ENCODE peak calls at places on chromosomes 1 and 21, in four cellular contexts. One of them, this sample, is unnamed.

GRCh38 chr1:48227165-48228013 is 4.9 kb downstream of the SLC5A9 start:
- DNase-seq in tibial nerve: no peak
- DNase-seq in natural killer cell: no peak
- DNase-seq in astrocyte of the spinal cord: no peak
- DNase-seq in this sample: no peak

GRCh38 chr1:242890211-242890741 is 364.8 kb downstream of the CEP170 start:
- DNase-seq in astrocyte of the spinal cord: peak; percentile 1
- DNase-seq in natural killer cell: no peak
- DNase-seq in tibial nerve: no peak
- DNase-seq in this sample: no peak

GRCh38 chr1:16174261-16174871 is 18.5 kb upstream of the EPHA2 start:
- DNase-seq in tibial nerve: no peak
- DNase-seq in astrocyte of the spinal cord: no peak
- DNase-seq in natural killer cell: no peak
- DNase-seq in this sample: no peak

GRCh38 chr1:44332505-44332904 is 22.6 kb downstream of the ERI3 start:
- DNase-seq in tibial nerve: no peak
- DNase-seq in natural killer cell: no peak
- DNase-seq in astrocyte of the spinal cord: no peak
- DNase-seq in this sample: no peak

GRCh38 chr1:84272401-84272800 is 29.1 kb upstream of the SAMD13 start:
- DNase-seq in tibial nerve: no peak
- DNase-seq in astrocyte of the spinal cord: no peak
- DNase-seq in natural killer cell: no peak
- DNase-seq in this sample: no peak

GRCh38 chr1:42910985-42911384 is 47.7 kb downstream of the SLC2A1 start:
- DNase-seq in tibial nerve: no peak
- DNase-seq in astrocyte of the spinal cord: no peak
- DNase-seq in natural killer cell: no peak
- DNase-seq in this sample: no peak

GRCh38 chr21:24693779-24694178 is 913.5 kb downstream of the MRPL39 start:
- DNase-seq in natural killer cell: no peak
- DNase-seq in tibial nerve: no peak
- DNase-seq in astrocyte of the spinal cord: peak; percentile 35
- DNase-seq in this sample: no peak

GRCh38 chr21:32412162-32412997 is at the start of gene EVA1C:
- DNase-seq in astrocyte of the spinal cord: peak; percentile 19
- DNase-seq in natural killer cell: peak; percentile 60
- DNase-seq in tibial nerve: peak; percentile 49
- DNase-seq in this sample: no peak

GRCh38 chr1:162696286-162696862 is 64.1 kb downstream of the DDR2 start:
- DNase-seq in tibial nerve: peak; percentile 64
- DNase-seq in astrocyte of the spinal cord: peak; percentile 89
- DNase-seq in natural killer cell: no peak
- DNase-seq in this sample: no peak

GRCh38 chr1:203999618-204000017 is 73.3 kb upstream of the SOX13 start:
- DNase-seq in astrocyte of the spinal cord: no peak
- DNase-seq in tibial nerve: no peak
- DNase-seq in natural killer cell: no peak
- DNase-seq in this sample: no peak

GRCh38 chr1:28986296-28986910 is 72.0 kb downstream of the EPB41 start:
- DNase-seq in tibial nerve: no peak
- DNase-seq in astrocyte of the spinal cord: no peak
- DNase-seq in natural killer cell: no peak
- DNase-seq in this sample: no peak

GRCh38 chr1:78146137-78146822 is 100.5 kb downstream of the GIPC2 start:
- DNase-seq in tibial nerve: no peak
- DNase-seq in natural killer cell: no peak
- DNase-seq in astrocyte of the spinal cord: peak; percentile 17
- DNase-seq in this sample: no peak

GRCh38 chr21:23471877-23472276 is 2135.4 kb downstream of the MRPL39 start:
- DNase-seq in natural killer cell: no peak
- DNase-seq in tibial nerve: no peak
- DNase-seq in astrocyte of the spinal cord: no peak
- DNase-seq in this sample: no peak
- TF ChIP-seq CTCF in natural killer cell: no peak
- TF ChIP-seq CTCF in tibial nerve: no peak
- TF ChIP-seq CTCF in astrocyte of the spinal cord: no peak
- TF ChIP-seq CTCF in this sample: no peak

DNA sequence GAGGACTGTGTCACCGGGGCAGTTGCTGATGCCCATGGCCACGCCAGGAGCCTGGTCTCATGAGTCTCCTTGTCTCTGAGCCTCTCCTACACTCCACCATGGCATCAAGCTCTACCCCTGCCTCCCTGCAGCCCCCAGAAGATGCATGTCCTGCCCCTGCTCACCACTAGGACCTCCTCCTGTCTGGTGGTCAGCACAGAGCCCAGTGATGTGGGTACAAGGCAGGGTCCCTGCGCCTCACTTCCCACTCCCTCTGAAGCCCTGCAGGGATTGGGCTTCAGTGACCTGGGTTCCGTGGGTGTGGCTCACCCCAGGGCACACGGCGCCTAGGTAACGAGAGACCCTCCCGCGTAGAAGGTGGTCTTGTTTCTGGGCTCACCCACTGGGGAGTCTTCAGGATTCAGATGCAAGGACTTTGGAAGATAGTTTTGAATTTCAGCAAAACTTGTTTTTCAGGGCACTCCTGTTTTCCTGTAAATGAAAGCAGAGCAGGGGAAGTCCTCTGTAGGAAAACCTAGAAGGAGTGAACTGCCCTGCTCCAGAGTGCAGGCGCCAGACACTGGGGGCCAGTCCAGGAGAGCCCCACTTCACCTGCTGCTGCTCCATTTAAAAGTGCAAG is 2.8 kb downstream of the COL18A1 start:
- DNase-seq in astrocyte of the spinal cord: no peak
- DNase-seq in tibial nerve: no peak
- DNase-seq in natural killer cell: no peak
- DNase-seq in this sample: no peak
- TF ChIP-seq CTCF in astrocyte of the spinal cord: no peak
- TF ChIP-seq CTCF in tibial nerve: no peak
- TF ChIP-seq CTCF in natural killer cell: no peak
- TF ChIP-seq CTCF in this sample: no peak

GRCh38 chr1:171486048-171486519 is 754 bp downstream of the PRRC2C start:
- DNase-seq in tibial nerve: peak; percentile 40
- DNase-seq in astrocyte of the spinal cord: peak; percentile 72
- DNase-seq in natural killer cell: no peak
- DNase-seq in this sample: peak; percentile 69
- TF ChIP-seq CTCF in tibial nerve: no peak
- TF ChIP-seq CTCF in astrocyte of the spinal cord: no peak
- TF ChIP-seq CTCF in natural killer cell: no peak
- TF ChIP-seq CTCF in this sample: no peak

DNA sequence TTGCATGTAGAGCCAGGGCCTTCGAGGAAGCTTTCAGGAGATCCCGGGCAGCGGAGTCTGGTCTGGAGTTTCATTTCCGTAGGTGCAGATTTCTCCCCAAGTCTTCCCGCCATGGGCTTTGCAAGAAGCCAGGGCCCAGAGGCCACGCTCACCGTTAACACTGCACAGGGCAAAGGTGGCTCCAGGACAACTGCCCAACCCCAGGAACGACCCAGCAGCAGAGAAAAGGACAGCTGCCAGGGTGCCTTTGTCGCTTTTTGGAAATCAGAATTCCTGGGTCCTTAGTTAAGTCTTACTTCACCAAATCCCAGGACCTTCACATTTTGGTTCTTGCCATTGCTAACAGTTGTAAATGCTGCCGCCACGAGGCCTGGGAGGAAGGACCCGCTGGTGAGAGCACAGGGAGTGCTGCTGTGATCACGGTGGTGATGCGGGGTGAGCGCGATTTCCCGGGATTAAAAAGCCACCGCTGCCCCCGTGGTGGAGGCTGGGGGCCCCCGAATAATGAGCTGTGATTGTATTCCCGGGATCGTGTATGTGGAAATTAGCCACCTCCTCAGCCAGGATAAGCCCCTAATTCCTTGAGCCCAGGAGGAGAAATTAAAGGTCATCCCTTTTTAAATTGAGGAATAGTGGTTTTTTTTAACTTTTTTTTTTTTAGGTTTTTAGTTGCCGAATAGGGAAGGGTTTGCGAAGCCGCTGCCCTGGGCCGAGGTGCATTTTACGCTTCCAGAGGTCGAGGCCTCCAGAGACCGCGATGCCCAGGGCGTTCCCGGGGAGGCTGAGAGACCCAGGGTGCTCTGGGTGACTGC is 8.2 kb downstream of the SIM2 start:
- DNase-seq in astrocyte of the spinal cord: no peak
- DNase-seq in tibial nerve: no peak
- DNase-seq in natural killer cell: no peak
- DNase-seq in this sample: no peak
- TF ChIP-seq CTCF in astrocyte of the spinal cord: peak; percentile 29
- TF ChIP-seq CTCF in tibial nerve: no peak
- TF ChIP-seq CTCF in natural killer cell: no peak
- TF ChIP-seq CTCF in this sample: no peak

GRCh38 chr1:245823408-245824147 is 668.8 kb downstream of the KIF26B start:
- DNase-seq in astrocyte of the spinal cord: no peak
- DNase-seq in tibial nerve: no peak
- DNase-seq in natural killer cell: no peak
- DNase-seq in this sample: no peak

GRCh38 chr1:245827306-245827705 is 672.5 kb downstream of the KIF26B start:
- DNase-seq in natural killer cell: no peak
- DNase-seq in astrocyte of the spinal cord: no peak
- DNase-seq in tibial nerve: no peak
- DNase-seq in this sample: no peak

GRCh38 chr1:245822997-245823396 is 668.2 kb downstream of the KIF26B start:
- DNase-seq in tibial nerve: no peak
- DNase-seq in natural killer cell: no peak
- DNase-seq in astrocyte of the spinal cord: peak; percentile 90
- DNase-seq in this sample: no peak

GRCh38 chr1:245829194-245829593 is 674.4 kb downstream of the KIF26B start:
- DNase-seq in natural killer cell: no peak
- DNase-seq in astrocyte of the spinal cord: no peak
- DNase-seq in tibial nerve: no peak
- DNase-seq in this sample: no peak

DNA sequence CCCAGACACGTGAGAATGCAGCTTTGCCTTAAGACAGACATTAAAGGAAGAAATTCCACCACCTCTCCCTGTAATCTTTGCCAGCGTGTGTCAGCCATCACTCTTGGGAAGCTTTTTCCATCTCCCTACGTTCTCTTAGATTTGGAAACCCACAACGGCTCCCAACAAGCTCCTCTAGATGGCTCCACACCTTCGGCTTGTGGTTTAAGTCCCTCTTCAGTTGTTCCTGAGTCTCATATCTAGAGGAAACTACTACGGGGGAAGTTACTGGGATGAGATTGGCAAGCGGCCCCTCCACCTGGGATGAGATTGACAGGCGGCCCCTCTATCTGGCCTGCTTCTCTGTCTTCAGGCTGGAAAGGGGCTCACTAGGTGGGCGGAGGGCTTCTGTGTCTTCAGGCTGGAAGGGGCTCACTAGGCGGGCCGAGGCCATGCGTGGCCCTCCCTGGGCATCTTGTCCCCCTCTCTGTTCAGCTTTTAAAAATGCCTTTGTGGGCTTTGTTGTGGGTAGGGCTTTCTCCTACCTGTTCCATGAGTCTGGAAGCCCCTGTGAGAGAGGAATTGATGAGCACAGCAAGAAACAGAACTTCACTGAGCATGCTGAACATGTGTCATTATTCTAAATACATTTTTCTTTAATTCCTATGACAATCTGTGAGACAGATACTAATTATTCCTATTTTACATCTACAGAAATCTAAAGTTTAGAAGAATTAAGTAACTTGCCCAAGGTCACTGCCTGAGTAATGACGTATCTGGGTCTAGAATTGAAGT is 670.5 kb downstream of the KIF26B start:
- DNase-seq in astrocyte of the spinal cord: peak; percentile 31
- DNase-seq in tibial nerve: no peak
- DNase-seq in natural killer cell: no peak
- DNase-seq in this sample: no peak
- TF ChIP-seq CTCF in astrocyte of the spinal cord: peak; percentile 42
- TF ChIP-seq CTCF in tibial nerve: no peak
- TF ChIP-seq CTCF in natural killer cell: no peak
- TF ChIP-seq CTCF in this sample: no peak

GRCh38 chr1:30332100-30333094 is 391.0 kb downstream of the MATN1 start:
- DNase-seq in natural killer cell: no peak
- DNase-seq in tibial nerve: no peak
- DNase-seq in astrocyte of the spinal cord: no peak
- DNase-seq in this sample: no peak

GRCh38 chr1:30329263-30329753 is 394.1 kb downstream of the MATN1 start:
- DNase-seq in natural killer cell: no peak
- DNase-seq in tibial nerve: no peak
- DNase-seq in astrocyte of the spinal cord: no peak
- DNase-seq in this sample: no peak

GRCh38 chr1:30329802-30330557 is 393.4 kb downstream of the MATN1 start:
- DNase-seq in astrocyte of the spinal cord: no peak
- DNase-seq in natural killer cell: no peak
- DNase-seq in tibial nerve: no peak
- DNase-seq in this sample: no peak

GRCh38 chr1:30330644-30331043 is 392.7 kb downstream of the MATN1 start:
- DNase-seq in tibial nerve: no peak
- DNase-seq in natural killer cell: no peak
- DNase-seq in astrocyte of the spinal cord: no peak
- DNase-seq in this sample: no peak

GRCh38 chr1:30331415-30332065 is 391.8 kb downstream of the MATN1 start:
- DNase-seq in tibial nerve: no peak
- DNase-seq in natural killer cell: no peak
- DNase-seq in astrocyte of the spinal cord: no peak
- DNase-seq in this sample: no peak
- TF ChIP-seq CTCF in tibial nerve: no peak
- TF ChIP-seq CTCF in natural killer cell: no peak
- TF ChIP-seq CTCF in astrocyte of the spinal cord: no peak
- TF ChIP-seq CTCF in this sample: no peak